ENCODE peak calls at places on chromosomes 5 and 9, in five cellular contexts. One of them, this sample, is unnamed.

GRCh38 chr5:36230151-36230788 is 11.5 kb downstream of the NADK2 start:
- DNase-seq in NB4: no peak
- DNase-seq in adipocyte: no peak
- DNase-seq in brain microvascular endothelial cell: no peak
- DNase-seq in mesendoderm: no peak
- DNase-seq in this sample: no peak

GRCh38 chr9:37905776-37906175 is 1.8 kb upstream of the SLC25A51 start:
- DNase-seq in NB4: no peak
- DNase-seq in brain microvascular endothelial cell: no peak
- DNase-seq in mesendoderm: no peak
- DNase-seq in adipocyte: no peak
- DNase-seq in this sample: no peak

GRCh38 chr9:31153250-31153840 is 1231.1 kb upstream of the ACO1 start:
- DNase-seq in adipocyte: no peak
- DNase-seq in brain microvascular endothelial cell: no peak
- DNase-seq in NB4: peak
- DNase-seq in mesendoderm: no peak
- DNase-seq in this sample: no peak

GRCh38 chr5:180118391-180118791 is 46.8 kb upstream of the RNF130 start:
- DNase-seq in NB4: no peak
- DNase-seq in adipocyte: no peak
- DNase-seq in mesendoderm: no peak
- DNase-seq in brain microvascular endothelial cell: no peak
- DNase-seq in this sample: no peak

GRCh38 chr5:136057401-136057951 is 28.7 kb downstream of the TGFBI start:
- DNase-seq in adipocyte: peak
- DNase-seq in mesendoderm: no peak
- DNase-seq in NB4: peak
- DNase-seq in brain microvascular endothelial cell: peak
- DNase-seq in this sample: no peak

GRCh38 chr9:106869458-106869857 is 6.5 kb downstream of the ZNF462 start:
- DNase-seq in mesendoderm: no peak
- DNase-seq in brain microvascular endothelial cell: no peak
- DNase-seq in NB4: no peak
- DNase-seq in adipocyte: peak
- DNase-seq in this sample: no peak

GRCh38 chr5:173542964-173543363 is 73.5 kb downstream of the BOD1 start:
- DNase-seq in brain microvascular endothelial cell: no peak
- DNase-seq in adipocyte: no peak
- DNase-seq in mesendoderm: no peak
- DNase-seq in NB4: no peak
- DNase-seq in this sample: no peak

GRCh38 chr5:67205981-67206380 is 9.4 kb upstream of the CD180 start:
- DNase-seq in adipocyte: no peak
- DNase-seq in brain microvascular endothelial cell: no peak
- DNase-seq in NB4: no peak
- DNase-seq in mesendoderm: no peak
- DNase-seq in this sample: no peak

GRCh38 chr5:122077451-122078115 is 476 bp downstream of the LOX start:
- DNase-seq in mesendoderm: peak
- DNase-seq in brain microvascular endothelial cell: peak
- DNase-seq in adipocyte: peak
- DNase-seq in NB4: no peak
- DNase-seq in this sample: no peak

GRCh38 chr5:103177543-103177942 is 57.4 kb downstream of the PPIP5K2 start:
- DNase-seq in mesendoderm: no peak
- DNase-seq in brain microvascular endothelial cell: no peak
- DNase-seq in NB4: no peak
- DNase-seq in adipocyte: no peak
- DNase-seq in this sample: no peak

GRCh38 chr9:101442248-101443136 is 6.9 kb upstream of the ALDOB start:
- DNase-seq in NB4: no peak
- DNase-seq in adipocyte: no peak
- DNase-seq in mesendoderm: peak
- DNase-seq in brain microvascular endothelial cell: no peak
- DNase-seq in this sample: no peak

GRCh38 chr9:101443358-101443757 is 7.8 kb upstream of the ALDOB start:
- DNase-seq in adipocyte: no peak
- DNase-seq in mesendoderm: peak
- DNase-seq in NB4: no peak
- DNase-seq in brain microvascular endothelial cell: no peak
- DNase-seq in this sample: no peak

GRCh38 chr9:101448680-101449070 is 13.1 kb upstream of the ALDOB start:
- DNase-seq in mesendoderm: no peak
- DNase-seq in brain microvascular endothelial cell: no peak
- DNase-seq in NB4: no peak
- DNase-seq in adipocyte: no peak
- DNase-seq in this sample: no peak

GRCh38 chr9:101446732-101447131 is 11.2 kb upstream of the ALDOB start:
- DNase-seq in NB4: no peak
- DNase-seq in brain microvascular endothelial cell: no peak
- DNase-seq in adipocyte: no peak
- DNase-seq in mesendoderm: no peak
- DNase-seq in this sample: no peak

GRCh38 chr9:101445353-101446029 is 9.9 kb upstream of the ALDOB start:
- DNase-seq in NB4: peak
- DNase-seq in mesendoderm: no peak
- DNase-seq in adipocyte: peak
- DNase-seq in brain microvascular endothelial cell: no peak
- DNase-seq in this sample: no peak
- H3K4me3 ChIP-seq in NB4: no peak
- H3K4me3 ChIP-seq in mesendoderm: no peak
- H3K4me3 ChIP-seq in adipocyte: peak
- H3K4me3 ChIP-seq in brain microvascular endothelial cell: no peak
- H3K4me3 ChIP-seq in this sample: no peak

DNA sequence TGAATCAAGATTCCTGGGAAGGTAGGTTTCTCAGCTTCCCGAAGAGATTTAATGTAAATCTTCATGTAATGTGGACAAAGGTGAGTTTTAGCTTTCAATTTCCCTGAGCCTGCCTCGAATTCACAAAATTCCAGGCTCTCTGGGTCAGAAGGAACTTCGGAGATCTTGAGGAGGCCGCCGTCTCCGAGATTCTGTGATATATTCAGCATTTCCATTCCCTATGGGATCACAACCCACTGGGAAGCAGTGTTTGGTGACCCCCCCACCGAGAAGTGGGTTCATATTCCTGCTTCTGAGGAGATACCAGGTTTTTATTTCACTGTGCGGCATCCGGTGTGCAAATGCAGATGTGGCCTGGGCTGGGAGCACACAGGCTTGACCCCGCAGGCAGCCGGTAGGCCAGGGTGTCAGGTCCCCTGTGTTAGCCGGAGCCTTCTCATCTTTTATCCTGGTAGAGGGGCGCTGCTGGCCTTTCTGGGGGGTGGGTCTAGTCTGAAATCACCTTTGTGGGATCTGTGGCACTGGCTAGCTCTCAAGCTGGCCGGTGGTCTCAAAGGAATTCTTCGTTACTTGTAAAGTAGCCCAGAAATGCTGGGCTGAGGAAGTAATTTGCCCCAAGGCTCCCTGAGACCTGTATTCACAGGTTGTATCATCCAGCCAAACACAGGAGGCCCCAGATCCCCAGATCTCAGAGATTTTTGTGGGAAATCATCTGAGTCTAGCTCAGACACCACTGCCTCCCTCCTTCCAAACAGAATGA is 1.4 kb downstream of the PLEKHG4B start:
- DNase-seq in adipocyte: no peak
- DNase-seq in mesendoderm: peak
- DNase-seq in brain microvascular endothelial cell: no peak
- DNase-seq in NB4: no peak
- DNase-seq in this sample: no peak
- H3K4me3 ChIP-seq in adipocyte: no peak
- H3K4me3 ChIP-seq in mesendoderm: no peak
- H3K4me3 ChIP-seq in brain microvascular endothelial cell: no peak
- H3K4me3 ChIP-seq in NB4: no peak
- H3K4me3 ChIP-seq in this sample: no peak

DNA sequence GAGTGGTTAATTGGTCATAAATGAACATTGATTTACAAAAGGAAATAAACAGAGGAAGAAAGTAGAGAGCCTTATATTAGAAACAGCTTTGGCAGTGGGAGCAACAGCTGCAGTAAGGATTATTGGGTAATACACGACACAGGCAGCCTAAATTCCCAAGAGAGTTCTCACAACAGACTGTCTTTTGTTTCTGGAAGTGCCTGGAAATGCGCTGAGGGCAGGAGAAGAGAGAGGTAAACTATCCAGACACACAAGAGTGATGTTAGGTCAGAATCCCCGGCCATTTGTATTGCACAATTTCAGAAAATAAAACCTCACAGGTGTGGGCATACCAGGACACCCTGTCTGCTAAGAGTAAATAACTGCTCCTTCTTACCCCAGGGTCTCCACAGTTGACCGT is 450.4 kb upstream of the CTNND2 start:
- DNase-seq in brain microvascular endothelial cell: no peak
- DNase-seq in adipocyte: no peak
- DNase-seq in mesendoderm: no peak
- DNase-seq in NB4: peak
- DNase-seq in this sample: no peak
- H3K4me3 ChIP-seq in brain microvascular endothelial cell: no peak
- H3K4me3 ChIP-seq in adipocyte: no peak
- H3K4me3 ChIP-seq in mesendoderm: no peak
- H3K4me3 ChIP-seq in NB4: no peak
- H3K4me3 ChIP-seq in this sample: no peak

DNA sequence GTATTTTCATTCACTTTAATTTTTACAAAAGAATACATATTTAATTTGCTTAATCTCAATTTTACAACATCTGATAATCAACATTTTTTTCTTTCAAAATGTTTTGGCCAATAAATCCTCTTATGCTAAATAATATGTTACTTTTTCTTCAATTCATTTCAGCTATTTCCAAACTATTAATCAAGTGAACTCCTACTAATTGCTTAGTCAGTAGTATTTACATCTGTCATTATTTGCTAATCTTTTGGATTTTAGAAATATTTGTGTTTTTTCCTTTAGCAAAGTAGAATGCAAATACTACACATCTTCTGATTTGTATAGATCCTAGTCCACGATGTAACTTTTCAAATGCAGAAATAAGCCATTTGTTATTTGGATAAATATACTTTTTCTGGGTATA is 1.6 kb upstream of the TNPO1 start:
- DNase-seq in adipocyte: no peak
- DNase-seq in NB4: no peak
- DNase-seq in mesendoderm: no peak
- DNase-seq in brain microvascular endothelial cell: no peak
- DNase-seq in this sample: no peak
- H3K4me3 ChIP-seq in adipocyte: no peak
- H3K4me3 ChIP-seq in NB4: no peak
- H3K4me3 ChIP-seq in mesendoderm: no peak
- H3K4me3 ChIP-seq in brain microvascular endothelial cell: no peak
- H3K4me3 ChIP-seq in this sample: no peak

GRCh38 chr9:131289301-131290038 is at the start of gene PLPP7:
- DNase-seq in brain microvascular endothelial cell: peak
- DNase-seq in mesendoderm: peak
- DNase-seq in NB4: no peak
- DNase-seq in adipocyte: peak
- DNase-seq in this sample: no peak
- H3K4me3 ChIP-seq in brain microvascular endothelial cell: peak
- H3K4me3 ChIP-seq in mesendoderm: no peak
- H3K4me3 ChIP-seq in NB4: no peak
- H3K4me3 ChIP-seq in adipocyte: peak
- H3K4me3 ChIP-seq in this sample: no peak

DNA sequence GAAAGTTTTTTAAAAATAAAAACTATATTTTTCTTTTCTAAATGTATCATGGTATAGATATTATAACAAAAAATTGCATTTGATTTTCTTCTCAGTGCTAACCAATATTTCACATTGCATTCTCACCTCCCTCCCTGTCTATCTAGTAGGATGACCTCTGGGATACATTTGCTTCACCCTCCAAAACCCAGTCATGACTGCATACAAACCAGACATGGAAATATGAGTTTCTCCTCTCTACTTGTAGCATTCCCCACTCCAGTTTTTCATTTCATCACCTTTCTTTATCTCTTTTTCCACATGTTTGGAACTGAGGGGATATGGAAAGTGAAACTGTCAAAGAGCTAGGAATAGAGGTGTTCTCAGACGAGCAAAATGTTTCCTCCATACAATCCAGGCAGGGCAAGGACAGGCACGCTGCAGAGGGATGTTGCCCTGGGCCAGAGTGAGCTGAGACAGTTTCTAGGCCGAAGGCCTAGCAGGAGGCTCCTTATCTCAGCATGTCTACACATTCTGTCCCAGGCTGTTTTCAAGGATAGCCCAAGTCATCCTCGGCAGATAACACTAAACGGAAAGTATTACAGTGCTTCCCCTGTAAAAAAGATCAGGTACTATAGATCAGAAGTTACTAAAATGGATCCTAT is 46.7 kb downstream of the MEF2C start:
- DNase-seq in NB4: no peak
- DNase-seq in brain microvascular endothelial cell: peak
- DNase-seq in adipocyte: peak
- DNase-seq in mesendoderm: peak
- DNase-seq in this sample: no peak
- H3K4me3 ChIP-seq in NB4: no peak
- H3K4me3 ChIP-seq in brain microvascular endothelial cell: no peak
- H3K4me3 ChIP-seq in adipocyte: peak
- H3K4me3 ChIP-seq in mesendoderm: no peak
- H3K4me3 ChIP-seq in this sample: no peak

GRCh38 chr9:136007906-136008692 is 46.9 kb upstream of the UBAC1 start:
- DNase-seq in brain microvascular endothelial cell: peak
- DNase-seq in NB4: no peak
- DNase-seq in adipocyte: no peak
- DNase-seq in mesendoderm: peak
- DNase-seq in this sample: no peak
- H3K4me3 ChIP-seq in brain microvascular endothelial cell: no peak
- H3K4me3 ChIP-seq in NB4: no peak
- H3K4me3 ChIP-seq in adipocyte: no peak
- H3K4me3 ChIP-seq in mesendoderm: no peak
- H3K4me3 ChIP-seq in this sample: no peak

GRCh38 chr9:124724415-124725067 is 46.6 kb downstream of the NR6A1 start:
- DNase-seq in mesendoderm: no peak
- DNase-seq in brain microvascular endothelial cell: no peak
- DNase-seq in NB4: no peak
- DNase-seq in adipocyte: peak
- DNase-seq in this sample: no peak
- H3K4me3 ChIP-seq in mesendoderm: no peak
- H3K4me3 ChIP-seq in brain microvascular endothelial cell: no peak
- H3K4me3 ChIP-seq in NB4: no peak
- H3K4me3 ChIP-seq in adipocyte: peak
- H3K4me3 ChIP-seq in this sample: no peak

GRCh38 chr9:133863193-133863592 is 125.0 kb upstream of the SARDH start:
- DNase-seq in mesendoderm: no peak
- DNase-seq in brain microvascular endothelial cell: no peak
- DNase-seq in adipocyte: no peak
- DNase-seq in NB4: no peak
- DNase-seq in this sample: no peak
- H3K4me3 ChIP-seq in mesendoderm: no peak
- H3K4me3 ChIP-seq in brain microvascular endothelial cell: no peak
- H3K4me3 ChIP-seq in adipocyte: peak
- H3K4me3 ChIP-seq in NB4: no peak
- H3K4me3 ChIP-seq in this sample: no peak

DNA sequence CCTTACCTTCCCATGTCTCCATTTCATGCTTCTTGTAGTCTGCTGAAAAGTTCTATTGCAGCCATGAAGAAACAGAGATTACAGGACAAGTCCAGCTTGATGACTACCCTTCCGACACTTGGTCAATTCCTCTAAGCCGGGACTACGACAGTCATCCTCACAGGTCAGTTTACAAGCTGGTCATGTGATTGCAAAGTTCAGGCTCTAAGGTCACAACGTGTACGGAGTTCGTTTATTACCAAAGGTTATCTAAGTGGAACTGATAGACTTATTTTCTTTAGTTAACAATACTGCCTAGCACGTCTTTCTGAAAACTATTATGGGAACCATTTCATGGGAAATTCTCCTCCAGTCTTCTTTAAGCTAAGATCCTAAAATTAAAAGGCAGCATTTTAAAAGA is 88.5 kb upstream of the NR5A1 start:
- DNase-seq in NB4: no peak
- DNase-seq in mesendoderm: peak
- DNase-seq in adipocyte: no peak
- DNase-seq in brain microvascular endothelial cell: no peak
- DNase-seq in this sample: no peak
- H3K4me3 ChIP-seq in NB4: no peak
- H3K4me3 ChIP-seq in mesendoderm: no peak
- H3K4me3 ChIP-seq in adipocyte: no peak
- H3K4me3 ChIP-seq in brain microvascular endothelial cell: no peak
- H3K4me3 ChIP-seq in this sample: no peak

This sample was measured in CD8-positive, alpha-beta memory T cell.